ENCODE peak calls at places on chromosomes 12 and 14, in nine cellular contexts. R is cardiac muscle cell, U is kidney, K is lower lobe of right lung, J is HFFc6, E is fibroblast of lung, P is hepatocyte, C is fibroblast of pulmonary artery, Y is uterus. S is an unnamed sample.

GRCh38 chr12:87467893-87468292 is 561.3 kb downstream of the C12orf50 start:
- DNase-seq in R (no peak), U (no peak), K (no peak), J (no peak), E (no peak), P (no peak), C (no peak), Y (no peak), S (no peak)

GRCh38 chr14:72024043-72024407 is 91.8 kb downstream of the RGS6 start:
- DNase-seq in R (peak), U (no peak), K (no peak), J (no peak), E (no peak), P (peak), C (peak), Y (no peak), S (no peak)

GRCh38 chr14:49677643-49678042 is 10.4 kb downstream of the POLE2 start:
- DNase-seq in R (no peak), U (no peak), K (no peak), J (no peak), E (no peak), P (no peak), C (no peak), Y (no peak), S (no peak)

GRCh38 chr14:95431199-95432145 is 85.0 kb downstream of the SYNE3 start:
- DNase-seq in R (peak), U (peak), K (no peak), J (no peak), E (peak), P (peak), C (peak), Y (no peak), S (no peak)

GRCh38 chr12:8996682-8997405 is 7.5 kb downstream of the KLRG1 start:
- DNase-seq in R (no peak), U (no peak), K (no peak), J (peak), E (peak), P (peak), C (peak), Y (no peak), S (no peak)

GRCh38 chr12:27012239-27012981 is 1.8 kb downstream of the TM7SF3 start:
- DNase-seq in R (no peak), U (no peak), K (no peak), J (no peak), E (no peak), P (no peak), C (no peak), Y (no peak), S (no peak)

GRCh38 chr12:106301611-106302321 is 767 bp upstream of the TCP11L2 start:
- DNase-seq in R (peak), U (peak), K (peak), J (no peak), E (peak), P (peak), C (peak), Y (no peak), S (peak)

GRCh38 chr12:56221233-56221756 is 427 bp downstream of the RNF41 start:
- DNase-seq in R (peak), U (peak), K (peak), J (peak), E (peak), P (peak), C (peak), Y (peak), S (no peak)

GRCh38 chr14:105419305-105420091 is at the start of gene MTA1:
- DNase-seq in R (peak), U (peak), K (no peak), J (no peak), E (peak), P (peak), C (no peak), Y (no peak), S (no peak)

GRCh38 chr12:124971603-124972002 is 17.3 kb downstream of the DHX37 start:
- DNase-seq in R (no peak), U (no peak), K (no peak), J (no peak), E (no peak), P (no peak), C (no peak), Y (no peak), S (no peak)

DNA sequence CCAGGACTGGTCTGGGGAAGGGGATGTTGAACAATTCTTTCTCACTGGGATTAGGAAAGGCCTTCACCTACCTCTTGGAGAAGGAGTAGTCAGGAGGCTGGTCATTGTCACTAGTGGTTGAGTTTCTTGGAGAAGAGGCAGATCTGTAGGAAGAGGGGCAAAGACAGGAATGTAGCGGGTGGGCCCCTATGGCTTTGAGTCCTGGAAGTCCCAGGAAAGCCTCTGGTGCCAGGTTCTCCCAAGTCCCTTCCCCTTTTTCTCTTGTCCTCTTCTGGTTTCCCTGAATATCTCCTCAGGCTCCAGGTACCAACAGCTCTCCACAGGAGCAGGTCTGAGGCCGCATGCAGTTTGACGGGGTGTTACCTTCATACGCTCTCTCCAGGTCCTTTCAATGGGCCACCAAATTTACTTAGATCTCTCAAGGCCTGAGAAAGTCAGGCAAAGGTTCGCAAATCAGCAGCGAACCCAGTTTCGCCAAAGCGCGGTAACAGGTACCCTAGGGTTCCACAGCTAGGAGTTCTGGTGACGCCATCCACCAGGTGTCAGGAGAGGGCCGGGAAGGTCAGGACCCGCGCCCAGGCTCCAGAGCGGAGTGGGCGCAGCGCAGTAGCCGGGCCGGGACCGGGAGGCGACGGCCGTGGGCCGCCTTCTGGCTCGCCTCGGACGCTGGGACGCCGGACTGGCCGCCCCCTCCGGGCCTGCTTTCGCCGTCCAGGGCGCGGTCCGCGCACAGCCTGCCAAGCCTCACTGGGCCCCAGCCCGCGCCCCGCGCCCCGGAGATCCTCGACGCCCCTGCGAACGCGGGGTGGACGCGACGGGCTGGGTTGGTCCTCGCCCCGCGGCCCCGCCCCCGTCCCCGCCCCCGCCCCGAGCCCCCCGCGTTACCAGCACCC is 795 bp downstream of the SMAGP start:
- DNase-seq in R (peak), U (peak), K (peak), J (no peak), E (peak), P (peak), C (peak), Y (peak), S (peak)
- TF ChIP-seq CTCF in R (peak), U (peak), K (peak), J (peak), E (peak), P (peak), C (peak), Y (no peak), S (peak)

GRCh38 chr12:89355243-89356068 is 3.2 kb upstream of the DUSP6 start:
- DNase-seq in R (no peak), U (no peak), K (no peak), J (no peak), E (peak), P (no peak), C (no peak), Y (no peak), S (no peak)
- TF ChIP-seq CTCF in R (peak), U (peak), K (peak), J (peak), E (no peak), P (peak), C (no peak), Y (no peak), S (peak)

DNA sequence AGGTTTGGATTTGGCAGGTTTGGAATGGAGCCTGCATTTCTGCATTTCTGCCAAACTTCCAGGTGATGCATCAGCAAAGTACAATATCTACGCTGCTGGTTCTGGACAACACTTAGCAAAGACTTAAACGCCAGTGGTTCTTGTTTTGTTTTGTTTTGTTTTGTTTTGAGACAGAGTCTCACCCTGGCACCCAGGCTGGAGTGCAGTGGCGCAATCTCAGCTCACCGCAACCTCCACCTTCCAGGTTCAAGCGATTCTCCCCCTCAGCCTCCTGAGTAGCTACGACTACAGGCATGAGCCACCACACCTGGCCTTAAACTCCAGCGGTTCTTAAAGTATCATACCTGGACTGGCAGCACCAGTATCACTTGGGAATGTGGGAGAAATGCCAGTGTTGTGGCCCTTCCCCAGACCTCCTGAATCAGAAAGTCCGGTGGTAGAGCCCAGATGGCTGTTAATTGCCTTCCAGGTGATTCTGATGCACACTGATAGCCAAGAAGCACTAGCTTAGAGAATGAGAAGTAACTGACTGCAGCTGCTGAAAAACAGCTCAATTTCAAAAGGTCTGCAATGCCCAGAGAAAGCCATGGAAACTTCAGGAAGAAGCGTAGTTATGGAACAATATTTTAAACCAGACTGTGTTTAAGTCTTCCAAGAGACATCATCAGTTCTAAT is 114.8 kb upstream of the FOXN3 start:
- DNase-seq in R (no peak), U (no peak), K (no peak), J (no peak), E (no peak), P (no peak), C (no peak), Y (no peak), S (no peak)
- TF ChIP-seq CTCF in R (no peak), U (no peak), K (no peak), J (no peak), E (no peak), P (no peak), C (no peak), Y (no peak), S (no peak)

DNA sequence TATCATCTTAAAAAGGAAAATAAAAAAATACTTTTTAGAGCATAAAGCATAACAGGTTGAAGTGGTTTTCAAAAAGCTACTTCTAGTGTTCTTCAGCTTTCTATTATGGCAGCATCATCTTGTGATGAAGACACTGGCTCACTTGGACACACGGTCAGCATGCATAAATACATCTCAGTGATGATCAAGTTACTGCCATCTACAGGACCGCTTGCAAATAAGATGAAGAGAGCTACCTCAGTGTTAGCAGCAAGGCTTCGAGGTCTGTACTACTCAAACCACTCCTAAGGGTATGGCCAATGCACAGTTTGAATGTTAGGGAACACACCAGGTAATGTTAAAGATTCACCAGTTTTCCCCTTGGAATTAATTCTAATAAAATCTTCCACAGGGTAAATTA is 58.8 kb downstream of the GALC start:
- DNase-seq in R (no peak), U (no peak), K (no peak), J (no peak), E (no peak), P (no peak), C (peak), Y (no peak), S (no peak)
- TF ChIP-seq CTCF in R (no peak), U (no peak), K (no peak), J (peak), E (no peak), P (peak), C (no peak), Y (no peak), S (no peak)

GRCh38 chr12:116590561-116590960 is 31.4 kb downstream of the MAP1LC3B2 start:
- DNase-seq in R (no peak), U (no peak), K (no peak), J (peak), E (no peak), P (no peak), C (no peak), Y (no peak), S (no peak)
- TF ChIP-seq CTCF in R (no peak), U (no peak), K (no peak), J (no peak), E (no peak), P (no peak), C (no peak), Y (no peak), S (no peak)

GRCh38 chr12:97713217-97713616 is 250.6 kb downstream of the RMST start:
- DNase-seq in R (no peak), U (no peak), K (no peak), J (no peak), E (no peak), P (no peak), C (no peak), Y (no peak), S (no peak)

GRCh38 chr12:97713972-97714588 is 251.5 kb downstream of the RMST start:
- DNase-seq in R (no peak), U (no peak), K (no peak), J (no peak), E (no peak), P (peak), C (no peak), Y (no peak), S (no peak)

GRCh38 chr12:97711392-97711791 is 248.8 kb downstream of the RMST start:
- DNase-seq in R (no peak), U (no peak), K (no peak), J (no peak), E (no peak), P (no peak), C (no peak), Y (no peak), S (no peak)

DNA sequence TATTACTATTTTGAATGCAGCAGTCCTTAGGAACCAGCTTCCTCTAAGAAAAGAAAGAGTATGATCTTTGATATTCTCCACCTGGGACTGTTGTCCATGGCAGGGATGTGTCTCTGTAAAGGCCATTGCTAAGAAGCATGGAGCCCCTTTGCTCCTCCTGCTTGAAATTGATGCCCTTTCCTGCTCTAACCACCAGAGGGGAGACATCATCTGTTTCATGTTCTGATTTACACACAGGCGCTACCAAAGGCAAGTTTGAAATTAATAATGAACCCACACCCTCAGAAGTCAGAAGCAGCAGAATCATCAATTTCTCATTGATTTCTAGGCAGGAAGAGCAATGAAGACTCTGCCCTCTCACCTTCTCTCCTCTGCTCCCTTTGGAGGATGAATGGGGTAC is 253.8 kb downstream of the RMST start:
- DNase-seq in R (peak), U (no peak), K (no peak), J (no peak), E (peak), P (peak), C (peak), Y (no peak), S (no peak)
- TF ChIP-seq CTCF in R (no peak), U (no peak), K (peak), J (no peak), E (no peak), P (peak), C (peak), Y (peak), S (peak)